ENCODE peak calls at places on chromosomes 11 and 22, in six cellular contexts. One of them, this sample, is unnamed.

GRCh38 chr11:103920449-103920848 is 116.0 kb upstream of the DDI1 start:
- DNase-seq in BJ: no peak
- DNase-seq in LNCaP clone FGC: no peak
- DNase-seq in sigmoid colon: no peak
- DNase-seq in HCT116: no peak
- DNase-seq in tibial nerve: no peak
- DNase-seq in this sample: no peak

GRCh38 chr11:6587360-6587953 is 16.0 kb downstream of the RRP8 start:
- DNase-seq in BJ: no peak
- DNase-seq in LNCaP clone FGC: peak; percentile 84
- DNase-seq in sigmoid colon: peak; percentile 87
- DNase-seq in HCT116: no peak
- DNase-seq in tibial nerve: no peak
- DNase-seq in this sample: no peak

GRCh38 chr22:25688627-25689026 is 53.4 kb upstream of the MYO18B start:
- DNase-seq in BJ: no peak
- DNase-seq in LNCaP clone FGC: no peak
- DNase-seq in sigmoid colon: no peak
- DNase-seq in HCT116: no peak
- DNase-seq in tibial nerve: no peak
- DNase-seq in this sample: no peak

GRCh38 chr11:66974724-66975402 is at the start of gene C11orf86:
- DNase-seq in BJ: no peak
- DNase-seq in LNCaP clone FGC: no peak
- DNase-seq in sigmoid colon: no peak
- DNase-seq in HCT116: no peak
- DNase-seq in tibial nerve: no peak
- DNase-seq in this sample: no peak

GRCh38 chr11:114085965-114086364 is 26.5 kb downstream of the ZBTB16 start:
- DNase-seq in BJ: no peak
- DNase-seq in LNCaP clone FGC: no peak
- DNase-seq in sigmoid colon: peak; percentile 38
- DNase-seq in HCT116: no peak
- DNase-seq in tibial nerve: no peak
- DNase-seq in this sample: no peak

GRCh38 chr11:134861490-134862107 is 449.6 kb upstream of the B3GAT1 start:
- DNase-seq in BJ: no peak
- DNase-seq in LNCaP clone FGC: no peak
- DNase-seq in sigmoid colon: no peak
- DNase-seq in HCT116: no peak
- DNase-seq in tibial nerve: no peak
- DNase-seq in this sample: no peak

GRCh38 chr11:31768744-31769143 is 42.4 kb downstream of the PAX6 start:
- DNase-seq in BJ: no peak
- DNase-seq in LNCaP clone FGC: no peak
- DNase-seq in sigmoid colon: no peak
- DNase-seq in HCT116: no peak
- DNase-seq in tibial nerve: no peak
- DNase-seq in this sample: no peak

GRCh38 chr11:12964650-12965049 is 44.5 kb upstream of the RASSF10 start:
- DNase-seq in BJ: no peak
- DNase-seq in LNCaP clone FGC: no peak
- DNase-seq in sigmoid colon: no peak
- DNase-seq in HCT116: no peak
- DNase-seq in tibial nerve: no peak
- DNase-seq in this sample: no peak

GRCh38 chr11:2209370-2209801 is 37.8 kb upstream of the TH start:
- DNase-seq in BJ: no peak
- DNase-seq in LNCaP clone FGC: no peak
- DNase-seq in sigmoid colon: peak; percentile 54
- DNase-seq in HCT116: no peak
- DNase-seq in tibial nerve: no peak
- DNase-seq in this sample: no peak

GRCh38 chr22:39907035-39907434 is 6.2 kb downstream of the GRAP2 start:
- DNase-seq in BJ: no peak
- DNase-seq in LNCaP clone FGC: no peak
- DNase-seq in sigmoid colon: no peak
- DNase-seq in HCT116: no peak
- DNase-seq in tibial nerve: no peak
- DNase-seq in this sample: no peak

GRCh38 chr11:77204792-77205466 is 76.9 kb downstream of the MYO7A start:
- DNase-seq in BJ: no peak
- DNase-seq in LNCaP clone FGC: no peak
- DNase-seq in sigmoid colon: no peak
- DNase-seq in HCT116: no peak
- DNase-seq in tibial nerve: no peak
- DNase-seq in this sample: no peak

GRCh38 chr11:69290791-69291190 is 3.2 kb upstream of the MYEOV start:
- DNase-seq in BJ: no peak
- DNase-seq in LNCaP clone FGC: no peak
- DNase-seq in sigmoid colon: no peak
- DNase-seq in HCT116: no peak
- DNase-seq in tibial nerve: no peak
- DNase-seq in this sample: no peak

GRCh38 chr11:117931971-117932370 is 2.8 kb upstream of the TMPRSS13 start:
- DNase-seq in BJ: no peak
- DNase-seq in LNCaP clone FGC: no peak
- DNase-seq in sigmoid colon: peak; percentile 62
- DNase-seq in HCT116: no peak
- DNase-seq in tibial nerve: no peak
- DNase-seq in this sample: no peak

GRCh38 chr22:41976070-41976901 is 7.0 kb downstream of the SEPTIN3 start:
- DNase-seq in BJ: no peak
- DNase-seq in LNCaP clone FGC: no peak
- DNase-seq in sigmoid colon: no peak
- DNase-seq in HCT116: no peak
- DNase-seq in tibial nerve: no peak
- DNase-seq in this sample: no peak

GRCh38 chr11:1660025-1660867 is 30.7 kb downstream of the KRTAP5-5 start:
- DNase-seq in BJ: no peak
- DNase-seq in LNCaP clone FGC: no peak
- DNase-seq in sigmoid colon: no peak
- DNase-seq in HCT116: no peak
- DNase-seq in tibial nerve: no peak
- DNase-seq in this sample: no peak

DNA sequence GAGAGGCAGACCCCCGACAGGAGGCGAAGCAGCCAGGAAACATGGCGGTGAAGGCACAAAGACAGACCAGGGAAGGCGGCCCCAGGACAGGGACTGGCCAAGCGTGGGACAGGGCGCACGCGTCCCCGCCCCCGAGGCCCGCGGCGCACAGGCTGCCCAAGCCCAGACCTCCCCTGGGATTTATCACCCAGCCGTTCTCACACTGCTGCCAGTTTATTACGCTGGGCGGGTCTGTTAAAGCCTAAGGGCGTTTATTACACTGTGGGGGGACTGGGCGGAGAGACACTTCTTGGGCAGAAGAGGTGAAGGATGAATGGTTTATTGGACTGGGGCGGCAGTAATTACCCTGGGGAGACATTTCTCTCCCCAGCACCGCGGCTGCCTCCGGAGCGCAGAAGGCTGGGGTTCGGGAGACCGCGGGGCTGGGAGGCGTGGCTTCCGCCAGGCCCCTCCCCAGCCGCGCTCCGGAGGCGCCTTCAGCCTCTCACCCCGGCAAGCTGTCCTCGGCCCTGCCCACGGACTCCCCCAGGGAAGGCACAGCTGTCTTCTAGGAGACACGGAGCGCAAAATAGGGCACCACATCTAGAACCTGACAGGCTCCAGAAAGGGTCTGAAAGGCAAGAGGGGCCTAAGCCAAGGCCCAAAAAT is 47.1 kb downstream of the SLC22A12 start:
- DNase-seq in BJ: no peak
- DNase-seq in LNCaP clone FGC: no peak
- DNase-seq in sigmoid colon: peak; percentile 82
- DNase-seq in HCT116: no peak
- DNase-seq in tibial nerve: no peak
- DNase-seq in this sample: no peak
- H3K4me3 ChIP-seq in BJ: no peak overlapping the region
- H3K4me3 ChIP-seq in LNCaP clone FGC: no peak overlapping the region
- H3K4me3 ChIP-seq in sigmoid colon: peak overlapping the region; percentile 19
- H3K4me3 ChIP-seq in HCT116: no peak overlapping the region
- H3K4me3 ChIP-seq in tibial nerve: no peak overlapping the region
- H3K4me3 ChIP-seq in this sample: no peak overlapping the region

DNA sequence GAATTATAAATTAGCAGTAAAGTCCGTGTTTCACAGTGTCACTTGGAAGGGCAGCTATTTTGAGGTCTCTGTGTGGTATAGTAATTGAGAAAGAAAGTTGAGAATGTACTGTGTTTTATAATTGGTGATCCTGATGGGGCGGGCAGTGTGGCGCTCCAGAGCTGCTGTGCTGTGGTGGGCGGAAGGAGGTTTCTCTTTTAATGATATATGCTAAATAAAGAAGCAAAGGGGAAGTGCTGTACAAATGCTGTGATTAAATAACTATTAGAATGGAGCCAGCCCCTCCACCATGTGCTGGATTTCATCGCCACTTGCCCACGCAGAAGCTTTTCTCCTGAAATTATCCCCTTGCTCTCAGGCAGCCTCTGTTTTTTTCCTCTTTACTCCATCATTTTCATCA is 24.6 kb downstream of the ATXN10 start:
- DNase-seq in BJ: no peak
- DNase-seq in LNCaP clone FGC: no peak
- DNase-seq in sigmoid colon: no peak
- DNase-seq in HCT116: no peak
- DNase-seq in tibial nerve: no peak
- DNase-seq in this sample: no peak
- TF ChIP-seq CTCF in BJ: no peak
- TF ChIP-seq CTCF in LNCaP clone FGC: no peak
- TF ChIP-seq CTCF in sigmoid colon: no peak
- TF ChIP-seq CTCF in HCT116: no peak
- TF ChIP-seq CTCF in tibial nerve: no peak
- TF ChIP-seq CTCF in this sample: no peak

DNA sequence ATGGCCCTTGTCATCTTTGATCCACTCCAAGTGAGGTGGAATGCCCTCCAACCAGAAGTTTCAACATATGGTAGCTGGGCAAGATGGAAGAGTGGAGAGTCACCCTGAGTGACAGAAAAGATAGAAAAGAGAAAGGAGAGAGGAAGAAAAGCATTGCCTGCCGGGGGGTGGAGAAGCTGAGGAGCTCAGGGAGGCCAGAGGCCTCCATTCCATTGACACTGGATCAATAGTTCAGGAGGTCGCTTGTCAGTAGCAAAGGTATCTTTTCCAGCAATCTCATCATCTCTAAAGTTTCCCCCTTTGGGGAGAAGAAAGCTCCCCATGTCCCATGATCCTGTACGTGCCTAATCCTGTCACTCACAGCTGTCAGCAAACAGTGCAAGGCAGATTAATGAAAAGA is 6.7 kb upstream of the C1QTNF6 start:
- DNase-seq in BJ: no peak
- DNase-seq in LNCaP clone FGC: no peak
- DNase-seq in sigmoid colon: no peak
- DNase-seq in HCT116: no peak
- DNase-seq in tibial nerve: no peak
- DNase-seq in this sample: no peak
- H3K4me3 ChIP-seq in BJ: no peak overlapping the region
- H3K4me3 ChIP-seq in LNCaP clone FGC: no peak overlapping the region
- H3K4me3 ChIP-seq in sigmoid colon: no peak overlapping the region
- H3K4me3 ChIP-seq in HCT116: no peak overlapping the region
- H3K4me3 ChIP-seq in tibial nerve: no peak overlapping the region
- H3K4me3 ChIP-seq in this sample: no peak overlapping the region

GRCh38 chr11:9092085-9092484 is 686 bp upstream of the SCUBE2 start:
- DNase-seq in BJ: no peak
- DNase-seq in LNCaP clone FGC: no peak
- DNase-seq in sigmoid colon: no peak
- DNase-seq in HCT116: no peak
- DNase-seq in tibial nerve: no peak
- DNase-seq in this sample: no peak

GRCh38 chr11:9096427-9096826 is 5.0 kb upstream of the SCUBE2 start:
- DNase-seq in BJ: no peak
- DNase-seq in LNCaP clone FGC: no peak
- DNase-seq in sigmoid colon: no peak
- DNase-seq in HCT116: no peak
- DNase-seq in tibial nerve: no peak
- DNase-seq in this sample: no peak

GRCh38 chr11:9092846-9093778 is 1.7 kb upstream of the SCUBE2 start:
- DNase-seq in BJ: no peak
- DNase-seq in LNCaP clone FGC: no peak
- DNase-seq in sigmoid colon: no peak
- DNase-seq in HCT116: no peak
- DNase-seq in tibial nerve: no peak
- DNase-seq in this sample: no peak

GRCh38 chr11:9094420-9094819 is 3.0 kb upstream of the SCUBE2 start:
- DNase-seq in BJ: no peak
- DNase-seq in LNCaP clone FGC: no peak
- DNase-seq in sigmoid colon: no peak
- DNase-seq in HCT116: no peak
- DNase-seq in tibial nerve: no peak
- DNase-seq in this sample: no peak

GRCh38 chr11:9095421-9095820 is 4.0 kb upstream of the SCUBE2 start:
- DNase-seq in BJ: no peak
- DNase-seq in LNCaP clone FGC: no peak
- DNase-seq in sigmoid colon: no peak
- DNase-seq in HCT116: no peak
- DNase-seq in tibial nerve: no peak
- DNase-seq in this sample: no peak
- TF ChIP-seq CTCF in BJ: peak; percentile 6
- TF ChIP-seq CTCF in LNCaP clone FGC: peak; percentile 21
- TF ChIP-seq CTCF in sigmoid colon: no peak
- TF ChIP-seq CTCF in HCT116: peak; percentile 57
- TF ChIP-seq CTCF in tibial nerve: no peak
- TF ChIP-seq CTCF in this sample: peak; percentile 38

GRCh38 chr11:99419991-99420390 is 399.2 kb downstream of the CNTN5 start:
- DNase-seq in BJ: no peak
- DNase-seq in LNCaP clone FGC: no peak
- DNase-seq in sigmoid colon: no peak
- DNase-seq in HCT116: no peak
- DNase-seq in tibial nerve: no peak
- DNase-seq in this sample: no peak

GRCh38 chr11:99425596-99425995 is 404.8 kb downstream of the CNTN5 start:
- DNase-seq in BJ: no peak
- DNase-seq in LNCaP clone FGC: no peak
- DNase-seq in sigmoid colon: no peak
- DNase-seq in HCT116: no peak
- DNase-seq in tibial nerve: no peak
- DNase-seq in this sample: no peak

GRCh38 chr11:99422581-99423434 is 402.1 kb downstream of the CNTN5 start:
- DNase-seq in BJ: no peak
- DNase-seq in LNCaP clone FGC: no peak
- DNase-seq in sigmoid colon: no peak
- DNase-seq in HCT116: no peak
- DNase-seq in tibial nerve: no peak
- DNase-seq in this sample: no peak

GRCh38 chr11:99423435-99423983 is 402.8 kb downstream of the CNTN5 start:
- DNase-seq in BJ: no peak
- DNase-seq in LNCaP clone FGC: no peak
- DNase-seq in sigmoid colon: no peak
- DNase-seq in HCT116: no peak
- DNase-seq in tibial nerve: no peak
- DNase-seq in this sample: no peak

GRCh38 chr11:99424313-99425084 is 403.8 kb downstream of the CNTN5 start:
- DNase-seq in BJ: no peak
- DNase-seq in LNCaP clone FGC: no peak
- DNase-seq in sigmoid colon: no peak
- DNase-seq in HCT116: no peak
- DNase-seq in tibial nerve: no peak
- DNase-seq in this sample: no peak
- H3K4me3 ChIP-seq in BJ: no peak overlapping the region
- H3K4me3 ChIP-seq in LNCaP clone FGC: no peak overlapping the region
- H3K4me3 ChIP-seq in sigmoid colon: no peak overlapping the region
- H3K4me3 ChIP-seq in HCT116: no peak overlapping the region
- H3K4me3 ChIP-seq in tibial nerve: no peak overlapping the region
- H3K4me3 ChIP-seq in this sample: no peak overlapping the region